ENCODE peak calls at places on chromosomes 1 and 21, in eight cellular contexts. One of them, this sample, is unnamed.

GRCh38 chr1:198088360-198089071 is 68.3 kb upstream of the NEK7 start:
- DNase-seq in K562: peak; percentile 61
- DNase-seq in A549: peak; percentile 29
- DNase-seq in H1: no peak
- DNase-seq in WTC11: no peak
- DNase-seq in HepG2: peak; percentile 7
- DNase-seq in SK-N-SH: peak; percentile 13
- DNase-seq in GM12878: no peak
- DNase-seq in this sample: peak; percentile 75

GRCh38 chr1:1556505-1556904 is 16.1 kb upstream of the TMEM240 start:
- DNase-seq in K562: no peak
- DNase-seq in H1: no peak
- DNase-seq in SK-N-SH: no peak
- DNase-seq in GM12878: no peak
- DNase-seq in WTC11: no peak
- DNase-seq in A549: no peak
- DNase-seq in HepG2: no peak
- DNase-seq in this sample: no peak

GRCh38 chr1:55717111-55717510 is 501.9 kb upstream of the USP24 start:
- DNase-seq in H1: no peak
- DNase-seq in GM12878: no peak
- DNase-seq in K562: no peak
- DNase-seq in A549: no peak
- DNase-seq in HepG2: no peak
- DNase-seq in WTC11: no peak
- DNase-seq in SK-N-SH: no peak
- DNase-seq in this sample: peak; percentile 83

GRCh38 chr1:204791453-204792366 is 79.0 kb upstream of the NFASC start:
- DNase-seq in H1: peak; percentile 79
- DNase-seq in HepG2: peak; percentile 24
- DNase-seq in SK-N-SH: peak; percentile 75
- DNase-seq in WTC11: peak; percentile 95
- DNase-seq in GM12878: no peak
- DNase-seq in A549: peak; percentile 79
- DNase-seq in K562: peak; percentile 89
- DNase-seq in this sample: peak; percentile 35

GRCh38 chr1:22850681-22851080 is 122.0 kb downstream of the LACTBL1 start:
- DNase-seq in H1: no peak
- DNase-seq in GM12878: no peak
- DNase-seq in HepG2: no peak
- DNase-seq in A549: no peak
- DNase-seq in WTC11: no peak
- DNase-seq in SK-N-SH: peak; percentile 67
- DNase-seq in K562: no peak
- DNase-seq in this sample: peak; percentile 31

GRCh38 chr1:91555074-91555730 is 54.6 kb downstream of the CDC7 start:
- DNase-seq in SK-N-SH: no peak
- DNase-seq in GM12878: no peak
- DNase-seq in WTC11: peak; percentile 24
- DNase-seq in H1: no peak
- DNase-seq in A549: no peak
- DNase-seq in HepG2: no peak
- DNase-seq in K562: peak; percentile 47
- DNase-seq in this sample: peak; percentile 54

GRCh38 chr1:100627018-100627716 is 89.2 kb downstream of the GPR88 start:
- DNase-seq in H1: no peak
- DNase-seq in WTC11: no peak
- DNase-seq in A549: no peak
- DNase-seq in K562: no peak
- DNase-seq in SK-N-SH: no peak
- DNase-seq in GM12878: no peak
- DNase-seq in HepG2: no peak
- DNase-seq in this sample: peak; percentile 86

GRCh38 chr1:203320546-203321272 is 15.4 kb downstream of the BTG2 start:
- DNase-seq in K562: peak; percentile 66
- DNase-seq in A549: no peak
- DNase-seq in WTC11: peak; percentile 63
- DNase-seq in GM12878: no peak
- DNase-seq in H1: no peak
- DNase-seq in HepG2: no peak
- DNase-seq in SK-N-SH: no peak
- DNase-seq in this sample: peak; percentile 63

GRCh38 chr21:32096411-32096810 is 182.4 kb downstream of the MIS18A start:
- DNase-seq in H1: peak; percentile 34
- DNase-seq in HepG2: peak; percentile 13
- DNase-seq in WTC11: peak; percentile 63
- DNase-seq in K562: peak; percentile 54
- DNase-seq in SK-N-SH: peak; percentile 56
- DNase-seq in A549: peak; percentile 18
- DNase-seq in GM12878: no peak
- DNase-seq in this sample: no peak

GRCh38 chr1:161119379-161120061 is 1.6 kb downstream of the NIT1 start:
- DNase-seq in HepG2: no peak
- DNase-seq in SK-N-SH: peak; percentile 39
- DNase-seq in A549: peak; percentile 89
- DNase-seq in H1: no peak
- DNase-seq in WTC11: peak; percentile 25
- DNase-seq in GM12878: no peak
- DNase-seq in K562: peak; percentile 83
- DNase-seq in this sample: peak; percentile 75

GRCh38 chr21:44556879-44557278 is 1.7 kb downstream of the KRTAP10-3 start:
- DNase-seq in HepG2: no peak
- DNase-seq in GM12878: no peak
- DNase-seq in A549: no peak
- DNase-seq in K562: no peak
- DNase-seq in H1: no peak
- DNase-seq in SK-N-SH: no peak
- DNase-seq in WTC11: no peak
- DNase-seq in this sample: no peak

GRCh38 chr1:212485895-212486590 is 53.3 kb downstream of the NENF start:
- DNase-seq in K562: peak; percentile 66
- DNase-seq in A549: peak; percentile 97
- DNase-seq in GM12878: no peak
- DNase-seq in SK-N-SH: peak; percentile 39
- DNase-seq in HepG2: peak; percentile 71
- DNase-seq in H1: no peak
- DNase-seq in WTC11: peak; percentile 20
- DNase-seq in this sample: peak; percentile 97

GRCh38 chr1:158019177-158019868 is 25.9 kb downstream of the KIRREL1 start:
- DNase-seq in K562: no peak
- DNase-seq in GM12878: no peak
- DNase-seq in WTC11: peak; percentile 64
- DNase-seq in SK-N-SH: no peak
- DNase-seq in HepG2: peak; percentile 42
- DNase-seq in H1: peak; percentile 57
- DNase-seq in A549: peak; percentile 87
- DNase-seq in this sample: peak; percentile 94

GRCh38 chr1:154860154-154860870 is 9.8 kb downstream of the KCNN3 start:
- DNase-seq in SK-N-SH: no peak
- DNase-seq in A549: no peak
- DNase-seq in H1: no peak
- DNase-seq in WTC11: no peak
- DNase-seq in HepG2: no peak
- DNase-seq in K562: peak; percentile 58
- DNase-seq in GM12878: peak; percentile 96
- DNase-seq in this sample: no peak

GRCh38 chr1:206808615-206809014 is 36.3 kb upstream of the IL10 start:
- DNase-seq in HepG2: peak; percentile 6
- DNase-seq in GM12878: no peak
- DNase-seq in A549: peak; percentile 30
- DNase-seq in K562: peak; percentile 71
- DNase-seq in H1: no peak
- DNase-seq in SK-N-SH: no peak
- DNase-seq in WTC11: no peak
- DNase-seq in this sample: peak; percentile 57

GRCh38 chr21:37668462-37669239 is 247.6 kb downstream of the KCNJ6 start:
- DNase-seq in H1: no peak
- DNase-seq in WTC11: no peak
- DNase-seq in SK-N-SH: no peak
- DNase-seq in GM12878: no peak
- DNase-seq in HepG2: no peak
- DNase-seq in K562: no peak
- DNase-seq in A549: no peak
- DNase-seq in this sample: no peak

GRCh38 chr1:153348511-153349362 is at the start of gene PGLYRP4:
- DNase-seq in HepG2: no peak
- DNase-seq in H1: no peak
- DNase-seq in K562: no peak
- DNase-seq in A549: no peak
- DNase-seq in SK-N-SH: no peak
- DNase-seq in GM12878: no peak
- DNase-seq in WTC11: no peak
- DNase-seq in this sample: no peak

GRCh38 chr1:62144238-62144831 is 50.3 kb upstream of the L1TD1 start:
- DNase-seq in SK-N-SH: peak; percentile 41
- DNase-seq in H1: no peak
- DNase-seq in K562: peak; percentile 52
- DNase-seq in GM12878: no peak
- DNase-seq in A549: peak; percentile 41
- DNase-seq in HepG2: peak; percentile 39
- DNase-seq in WTC11: peak; percentile 63
- DNase-seq in this sample: peak; percentile 52
- TF ChIP-seq USF2 in SK-N-SH: no peak
- TF ChIP-seq USF2 in H1: no peak
- TF ChIP-seq USF2 in K562: no peak
- TF ChIP-seq USF2 in GM12878: no peak
- TF ChIP-seq USF2 in A549: no peak
- TF ChIP-seq USF2 in HepG2: no peak
- TF ChIP-seq USF2 in WTC11: no peak
- TF ChIP-seq USF2 in this sample: no peak

GRCh38 chr1:39936724-39937491 is 18.0 kb upstream of the MFSD2A start:
- DNase-seq in SK-N-SH: no peak
- DNase-seq in H1: no peak
- DNase-seq in HepG2: no peak
- DNase-seq in WTC11: no peak
- DNase-seq in K562: no peak
- DNase-seq in GM12878: no peak
- DNase-seq in A549: no peak
- DNase-seq in this sample: no peak

GRCh38 chr1:39928809-39929587 is 25.9 kb upstream of the MFSD2A start:
- DNase-seq in K562: no peak
- DNase-seq in A549: no peak
- DNase-seq in SK-N-SH: no peak
- DNase-seq in H1: no peak
- DNase-seq in WTC11: no peak
- DNase-seq in HepG2: no peak
- DNase-seq in GM12878: no peak
- DNase-seq in this sample: no peak

GRCh38 chr1:39938856-39939255 is 16.1 kb upstream of the MFSD2A start:
- DNase-seq in HepG2: no peak
- DNase-seq in GM12878: no peak
- DNase-seq in H1: no peak
- DNase-seq in WTC11: no peak
- DNase-seq in SK-N-SH: no peak
- DNase-seq in K562: no peak
- DNase-seq in A549: no peak
- DNase-seq in this sample: no peak

GRCh38 chr1:39933956-39934941 is 20.7 kb upstream of the MFSD2A start:
- DNase-seq in A549: peak; percentile 83
- DNase-seq in GM12878: no peak
- DNase-seq in H1: no peak
- DNase-seq in HepG2: peak; percentile 86
- DNase-seq in WTC11: no peak
- DNase-seq in K562: no peak
- DNase-seq in SK-N-SH: no peak
- DNase-seq in this sample: peak; percentile 91
- TF ChIP-seq USF2 in A549: no peak
- TF ChIP-seq USF2 in GM12878: no peak
- TF ChIP-seq USF2 in H1: no peak
- TF ChIP-seq USF2 in HepG2: no peak
- TF ChIP-seq USF2 in WTC11: no peak
- TF ChIP-seq USF2 in K562: no peak
- TF ChIP-seq USF2 in SK-N-SH: no peak
- TF ChIP-seq USF2 in this sample: no peak

GRCh38 chr1:8497196-8497878 is 179.4 kb downstream of the SLC45A1 start:
- DNase-seq in SK-N-SH: no peak
- DNase-seq in GM12878: no peak
- DNase-seq in K562: no peak
- DNase-seq in A549: peak; percentile 28
- DNase-seq in HepG2: no peak
- DNase-seq in WTC11: no peak
- DNase-seq in H1: no peak
- DNase-seq in this sample: peak; percentile 74

GRCh38 chr1:8494681-8495080 is 176.8 kb downstream of the SLC45A1 start:
- DNase-seq in K562: no peak
- DNase-seq in HepG2: no peak
- DNase-seq in WTC11: no peak
- DNase-seq in GM12878: no peak
- DNase-seq in SK-N-SH: no peak
- DNase-seq in H1: no peak
- DNase-seq in A549: no peak
- DNase-seq in this sample: no peak

GRCh38 chr1:8495928-8496401 is 178.1 kb downstream of the SLC45A1 start:
- DNase-seq in GM12878: no peak
- DNase-seq in WTC11: no peak
- DNase-seq in K562: peak; percentile 51
- DNase-seq in A549: peak; percentile 12
- DNase-seq in H1: no peak
- DNase-seq in HepG2: no peak
- DNase-seq in SK-N-SH: no peak
- DNase-seq in this sample: peak; percentile 19

GRCh38 chr1:8496473-8496872 is 178.6 kb downstream of the SLC45A1 start:
- DNase-seq in WTC11: no peak
- DNase-seq in K562: no peak
- DNase-seq in HepG2: no peak
- DNase-seq in GM12878: no peak
- DNase-seq in SK-N-SH: no peak
- DNase-seq in H1: no peak
- DNase-seq in A549: no peak
- DNase-seq in this sample: no peak
- TF ChIP-seq USF2 in WTC11: no peak
- TF ChIP-seq USF2 in K562: no peak
- TF ChIP-seq USF2 in HepG2: no peak
- TF ChIP-seq USF2 in GM12878: no peak
- TF ChIP-seq USF2 in SK-N-SH: no peak
- TF ChIP-seq USF2 in H1: no peak
- TF ChIP-seq USF2 in A549: no peak
- TF ChIP-seq USF2 in this sample: no peak

GRCh38 chr1:48107516-48107915 is 110.3 kb upstream of the TRABD2B start:
- DNase-seq in A549: peak; percentile 0
- DNase-seq in H1: no peak
- DNase-seq in SK-N-SH: no peak
- DNase-seq in K562: no peak
- DNase-seq in HepG2: no peak
- DNase-seq in GM12878: no peak
- DNase-seq in WTC11: no peak
- DNase-seq in this sample: no peak

GRCh38 chr1:48102766-48103165 is 105.6 kb upstream of the TRABD2B start:
- DNase-seq in GM12878: no peak
- DNase-seq in HepG2: no peak
- DNase-seq in K562: no peak
- DNase-seq in H1: no peak
- DNase-seq in WTC11: no peak
- DNase-seq in A549: no peak
- DNase-seq in SK-N-SH: no peak
- DNase-seq in this sample: no peak

GRCh38 chr1:48106049-48106448 is 108.9 kb upstream of the TRABD2B start:
- DNase-seq in GM12878: no peak
- DNase-seq in SK-N-SH: no peak
- DNase-seq in WTC11: no peak
- DNase-seq in H1: no peak
- DNase-seq in K562: no peak
- DNase-seq in HepG2: no peak
- DNase-seq in A549: no peak
- DNase-seq in this sample: no peak

GRCh38 chr1:48103495-48103894 is 106.3 kb upstream of the TRABD2B start:
- DNase-seq in A549: no peak
- DNase-seq in WTC11: no peak
- DNase-seq in HepG2: no peak
- DNase-seq in GM12878: no peak
- DNase-seq in H1: no peak
- DNase-seq in SK-N-SH: no peak
- DNase-seq in K562: no peak
- DNase-seq in this sample: no peak

GRCh38 chr1:48105167-48105566 is 108.0 kb upstream of the TRABD2B start:
- DNase-seq in A549: no peak
- DNase-seq in H1: no peak
- DNase-seq in K562: no peak
- DNase-seq in HepG2: no peak
- DNase-seq in WTC11: no peak
- DNase-seq in GM12878: no peak
- DNase-seq in SK-N-SH: no peak
- DNase-seq in this sample: no peak
- TF ChIP-seq USF2 in A549: no peak
- TF ChIP-seq USF2 in H1: no peak
- TF ChIP-seq USF2 in K562: no peak
- TF ChIP-seq USF2 in HepG2: no peak
- TF ChIP-seq USF2 in WTC11: no peak
- TF ChIP-seq USF2 in GM12878: no peak
- TF ChIP-seq USF2 in SK-N-SH: no peak
- TF ChIP-seq USF2 in this sample: no peak